ENCODE peak calls at places on chromosome X, in seven cellular contexts. One of them, this sample, is unnamed.

GRCh38 chrX:113522814-113523213 is 682.2 kb upstream of the AMOT start:
- DNase-seq in GM12878: peak; percentile 38
- DNase-seq in RWPE1: no peak
- DNase-seq in stomach: no peak
- DNase-seq in heart right ventricle: no peak
- DNase-seq in sigmoid colon: no peak
- DNase-seq in brain microvascular endothelial cell: no peak
- DNase-seq in this sample: no peak

GRCh38 chrX:10118530-10118929 is 38.2 kb upstream of the CLCN4 start:
- DNase-seq in GM12878: no peak
- DNase-seq in RWPE1: no peak
- DNase-seq in stomach: no peak
- DNase-seq in heart right ventricle: no peak
- DNase-seq in sigmoid colon: no peak
- DNase-seq in brain microvascular endothelial cell: no peak
- DNase-seq in this sample: no peak

GRCh38 chrX:84735025-84735424 is 232.8 kb upstream of the HDX start:
- DNase-seq in GM12878: no peak
- DNase-seq in RWPE1: no peak
- DNase-seq in stomach: no peak
- DNase-seq in heart right ventricle: no peak
- DNase-seq in sigmoid colon: no peak
- DNase-seq in brain microvascular endothelial cell: no peak
- DNase-seq in this sample: no peak

GRCh38 chrX:110258552-110258951 is 59.3 kb downstream of the AMMECR1 start:
- DNase-seq in GM12878: no peak
- DNase-seq in RWPE1: peak; percentile 11
- DNase-seq in stomach: no peak
- DNase-seq in heart right ventricle: no peak
- DNase-seq in sigmoid colon: no peak
- DNase-seq in brain microvascular endothelial cell: no peak
- DNase-seq in this sample: no peak

GRCh38 chrX:68249401-68249831 is 183.9 kb downstream of the OPHN1 start:
- DNase-seq in GM12878: no peak
- DNase-seq in RWPE1: no peak
- DNase-seq in stomach: no peak
- DNase-seq in heart right ventricle: peak; percentile 16
- DNase-seq in sigmoid colon: peak; percentile 73
- DNase-seq in brain microvascular endothelial cell: no peak
- DNase-seq in this sample: no peak

GRCh38 chrX:20743054-20743453 is 476.3 kb upstream of the RPS6KA3 start:
- DNase-seq in GM12878: no peak
- DNase-seq in RWPE1: no peak
- DNase-seq in stomach: no peak
- DNase-seq in heart right ventricle: no peak
- DNase-seq in sigmoid colon: no peak
- DNase-seq in brain microvascular endothelial cell: no peak
- DNase-seq in this sample: no peak

GRCh38 chrX:130091976-130092522 is 18.2 kb downstream of the ELF4 start:
- DNase-seq in GM12878: peak; percentile 81
- DNase-seq in RWPE1: no peak
- DNase-seq in stomach: peak; percentile 63
- DNase-seq in heart right ventricle: peak; percentile 33
- DNase-seq in sigmoid colon: no peak
- DNase-seq in brain microvascular endothelial cell: no peak
- DNase-seq in this sample: peak; percentile 83

GRCh38 chrX:133586443-133586842 is 171.2 kb upstream of the GPC4 start:
- DNase-seq in GM12878: no peak
- DNase-seq in RWPE1: no peak
- DNase-seq in stomach: no peak
- DNase-seq in heart right ventricle: no peak
- DNase-seq in sigmoid colon: no peak
- DNase-seq in brain microvascular endothelial cell: no peak
- DNase-seq in this sample: no peak

GRCh38 chrX:13283512-13283911 is 36.3 kb downstream of the ATXN3L start:
- DNase-seq in GM12878: no peak
- DNase-seq in RWPE1: no peak
- DNase-seq in stomach: no peak
- DNase-seq in heart right ventricle: no peak
- DNase-seq in sigmoid colon: no peak
- DNase-seq in brain microvascular endothelial cell: no peak
- DNase-seq in this sample: no peak

GRCh38 chrX:134626434-134626833 is 31.8 kb downstream of the PLAC1 start:
- DNase-seq in GM12878: no peak
- DNase-seq in RWPE1: no peak
- DNase-seq in stomach: no peak
- DNase-seq in heart right ventricle: peak; percentile 11
- DNase-seq in sigmoid colon: no peak
- DNase-seq in brain microvascular endothelial cell: no peak
- DNase-seq in this sample: no peak

GRCh38 chrX:25144043-25144940 is 128.5 kb upstream of the ARX start:
- DNase-seq in GM12878: no peak
- DNase-seq in RWPE1: peak; percentile 24
- DNase-seq in stomach: peak; percentile 63
- DNase-seq in heart right ventricle: peak; percentile 30
- DNase-seq in sigmoid colon: peak; percentile 72
- DNase-seq in brain microvascular endothelial cell: peak; percentile 49
- DNase-seq in this sample: peak; percentile 1

GRCh38 chrX:135697614-135698013 is 15.8 kb upstream of the CT45A1 start:
- DNase-seq in GM12878: no peak
- DNase-seq in RWPE1: no peak
- DNase-seq in stomach: no peak
- DNase-seq in heart right ventricle: no peak
- DNase-seq in sigmoid colon: no peak
- DNase-seq in brain microvascular endothelial cell: no peak
- DNase-seq in this sample: no peak

GRCh38 chrX:57930051-57930450 is 19.8 kb upstream of the ZXDA start:
- DNase-seq in GM12878: no peak
- DNase-seq in RWPE1: no peak
- DNase-seq in stomach: no peak
- DNase-seq in heart right ventricle: no peak
- DNase-seq in sigmoid colon: no peak
- DNase-seq in brain microvascular endothelial cell: no peak
- DNase-seq in this sample: no peak

GRCh38 chrX:69396916-69397315 is 107.2 kb upstream of the NALF2 start:
- DNase-seq in GM12878: no peak
- DNase-seq in RWPE1: no peak
- DNase-seq in stomach: no peak
- DNase-seq in heart right ventricle: no peak
- DNase-seq in sigmoid colon: no peak
- DNase-seq in brain microvascular endothelial cell: no peak
- DNase-seq in this sample: no peak

GRCh38 chrX:73401591-73402266 is 45.1 kb upstream of the CDX4 start:
- DNase-seq in GM12878: no peak
- DNase-seq in RWPE1: no peak
- DNase-seq in stomach: no peak
- DNase-seq in heart right ventricle: no peak
- DNase-seq in sigmoid colon: no peak
- DNase-seq in brain microvascular endothelial cell: no peak
- DNase-seq in this sample: no peak

GRCh38 chrX:48957477-48957826 is at the start of gene OTUD5:
- DNase-seq in GM12878: no peak
- DNase-seq in RWPE1: peak; percentile 34
- DNase-seq in stomach: no peak
- DNase-seq in heart right ventricle: peak; percentile 61
- DNase-seq in sigmoid colon: no peak
- DNase-seq in brain microvascular endothelial cell: no peak
- DNase-seq in this sample: peak; percentile 88

GRCh38 chrX:45379186-45379585 is 178.5 kb upstream of the DIPK2B start:
- DNase-seq in GM12878: no peak
- DNase-seq in RWPE1: no peak
- DNase-seq in stomach: no peak
- DNase-seq in heart right ventricle: no peak
- DNase-seq in sigmoid colon: no peak
- DNase-seq in brain microvascular endothelial cell: no peak
- DNase-seq in this sample: no peak

GRCh38 chrX:150482537-150483217 is 85.7 kb upstream of the MTM1 start:
- DNase-seq in GM12878: no peak
- DNase-seq in RWPE1: peak; percentile 63
- DNase-seq in stomach: no peak
- DNase-seq in heart right ventricle: no peak
- DNase-seq in sigmoid colon: no peak
- DNase-seq in brain microvascular endothelial cell: peak; percentile 70
- DNase-seq in this sample: no peak

GRCh38 chrX:43121637-43122036 is 343.7 kb upstream of the PPP1R2C start:
- DNase-seq in GM12878: no peak
- DNase-seq in RWPE1: no peak
- DNase-seq in stomach: no peak
- DNase-seq in heart right ventricle: no peak
- DNase-seq in sigmoid colon: no peak
- DNase-seq in brain microvascular endothelial cell: no peak
- DNase-seq in this sample: no peak

GRCh38 chrX:134431894-134432293 is 28.1 kb upstream of the HPRT1 start:
- DNase-seq in GM12878: no peak
- DNase-seq in RWPE1: peak; percentile 25
- DNase-seq in stomach: no peak
- DNase-seq in heart right ventricle: no peak
- DNase-seq in sigmoid colon: no peak
- DNase-seq in brain microvascular endothelial cell: peak; percentile 38
- DNase-seq in this sample: no peak

GRCh38 chrX:129718701-129719100 is 20.1 kb upstream of the XPNPEP2 start:
- DNase-seq in GM12878: no peak
- DNase-seq in RWPE1: no peak
- DNase-seq in stomach: no peak
- DNase-seq in heart right ventricle: no peak
- DNase-seq in sigmoid colon: no peak
- DNase-seq in brain microvascular endothelial cell: no peak
- DNase-seq in this sample: no peak

DNA sequence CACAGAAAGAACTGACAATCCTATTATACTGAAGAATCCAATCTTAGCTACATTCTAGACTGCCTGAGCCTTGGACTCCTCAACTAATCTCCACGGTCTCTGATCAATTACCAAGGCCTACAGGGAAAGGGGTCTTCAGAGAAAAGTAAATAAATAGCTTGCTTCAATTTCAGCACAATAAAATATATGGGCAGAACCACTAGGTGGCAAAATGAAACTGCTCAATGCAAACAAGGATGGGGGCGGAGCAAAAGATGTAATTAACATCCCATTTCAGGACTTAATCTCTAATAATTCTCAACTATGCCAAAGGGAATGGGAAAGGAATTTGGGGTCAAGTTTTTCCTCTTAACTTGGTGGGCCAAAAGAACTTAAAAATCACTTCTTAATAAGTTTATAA is 78.4 kb upstream of the MAP3K15 start:
- DNase-seq in GM12878: no peak
- DNase-seq in RWPE1: peak; percentile 24
- DNase-seq in stomach: no peak
- DNase-seq in heart right ventricle: no peak
- DNase-seq in sigmoid colon: no peak
- DNase-seq in brain microvascular endothelial cell: peak; percentile 16
- DNase-seq in this sample: no peak
- TF ChIP-seq CTCF in GM12878: peak; percentile 16
- TF ChIP-seq CTCF in RWPE1: peak; percentile 46
- TF ChIP-seq CTCF in stomach: peak; percentile 19
- TF ChIP-seq CTCF in heart right ventricle: peak; percentile 37
- TF ChIP-seq CTCF in sigmoid colon: peak; percentile 16
- TF ChIP-seq CTCF in brain microvascular endothelial cell: peak; percentile 51
- TF ChIP-seq CTCF in this sample: no peak

GRCh38 chrX:46912673-46913491 is 661 bp downstream of the JADE3 start:
- DNase-seq in GM12878: no peak
- DNase-seq in RWPE1: no peak
- DNase-seq in stomach: peak; percentile 45
- DNase-seq in heart right ventricle: peak; percentile 41
- DNase-seq in sigmoid colon: peak; percentile 67
- DNase-seq in brain microvascular endothelial cell: peak; percentile 24
- DNase-seq in this sample: peak; percentile 4
- H3K27ac ChIP-seq in GM12878: no peak overlapping the region
- H3K27ac ChIP-seq in RWPE1: peak overlapping the region; percentile 74
- H3K27ac ChIP-seq in stomach: peak overlapping the region; percentile 69
- H3K27ac ChIP-seq in heart right ventricle: peak overlapping the region; percentile 81
- H3K27ac ChIP-seq in sigmoid colon: peak overlapping the region; percentile 82
- H3K27ac ChIP-seq in brain microvascular endothelial cell: no peak overlapping the region
- H3K27ac ChIP-seq in this sample: no peak overlapping the region

DNA sequence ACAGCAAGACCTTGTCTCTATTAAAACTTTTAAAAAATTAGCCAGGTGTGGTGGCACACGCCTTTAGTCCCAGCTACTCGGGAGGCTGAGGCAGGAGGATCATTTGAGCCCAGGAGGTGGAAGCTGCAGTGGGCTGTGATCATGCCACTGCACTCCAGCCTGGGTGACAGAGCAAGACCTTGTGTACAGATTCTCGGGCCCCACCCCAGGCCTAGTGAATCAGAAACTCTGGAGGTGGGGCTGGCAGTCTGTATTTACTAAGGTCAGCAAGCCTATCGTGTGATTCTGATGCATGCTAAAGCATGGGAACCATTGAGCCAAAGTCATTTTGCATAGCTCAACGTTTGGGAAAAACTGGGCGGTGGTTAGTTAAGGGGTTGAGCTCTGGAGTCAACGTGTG is 3.5 kb downstream of the S100G start:
- DNase-seq in GM12878: no peak
- DNase-seq in RWPE1: no peak
- DNase-seq in stomach: peak; percentile 28
- DNase-seq in heart right ventricle: no peak
- DNase-seq in sigmoid colon: no peak
- DNase-seq in brain microvascular endothelial cell: no peak
- DNase-seq in this sample: no peak
- TF ChIP-seq CTCF in GM12878: no peak
- TF ChIP-seq CTCF in RWPE1: no peak
- TF ChIP-seq CTCF in stomach: no peak
- TF ChIP-seq CTCF in heart right ventricle: no peak
- TF ChIP-seq CTCF in sigmoid colon: no peak
- TF ChIP-seq CTCF in brain microvascular endothelial cell: no peak
- TF ChIP-seq CTCF in this sample: no peak

GRCh38 chrX:12113321-12113720 is 25.0 kb upstream of the FRMPD4 start:
- DNase-seq in GM12878: no peak
- DNase-seq in RWPE1: no peak
- DNase-seq in stomach: no peak
- DNase-seq in heart right ventricle: no peak
- DNase-seq in sigmoid colon: no peak
- DNase-seq in brain microvascular endothelial cell: no peak
- DNase-seq in this sample: no peak

GRCh38 chrX:12118134-12118533 is 20.1 kb upstream of the FRMPD4 start:
- DNase-seq in GM12878: no peak
- DNase-seq in RWPE1: no peak
- DNase-seq in stomach: no peak
- DNase-seq in heart right ventricle: no peak
- DNase-seq in sigmoid colon: no peak
- DNase-seq in brain microvascular endothelial cell: no peak
- DNase-seq in this sample: no peak

DNA sequence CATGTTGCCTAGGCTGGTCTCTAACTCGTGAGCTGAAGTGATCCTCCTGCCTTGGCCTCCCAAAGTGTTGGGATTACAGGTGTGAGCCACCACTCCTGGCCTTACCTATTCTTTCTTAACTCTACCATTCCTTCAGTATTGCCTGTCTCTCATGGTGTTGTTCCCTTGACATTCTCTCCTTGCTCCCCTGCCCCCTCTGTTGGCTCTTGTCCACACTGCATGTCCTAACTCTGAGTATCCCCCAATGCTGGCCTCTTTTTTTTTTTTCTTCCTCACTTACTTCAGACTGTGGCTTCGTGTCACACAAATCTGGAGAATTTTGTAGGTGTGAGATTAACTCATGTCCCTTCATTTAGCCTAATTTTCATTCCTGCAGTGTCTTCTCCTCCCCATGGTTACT is 22.9 kb upstream of the FRMPD4 start:
- DNase-seq in GM12878: no peak
- DNase-seq in RWPE1: no peak
- DNase-seq in stomach: no peak
- DNase-seq in heart right ventricle: no peak
- DNase-seq in sigmoid colon: no peak
- DNase-seq in brain microvascular endothelial cell: no peak
- DNase-seq in this sample: no peak
- H3K27ac ChIP-seq in GM12878: no peak overlapping the region
- H3K27ac ChIP-seq in RWPE1: no peak overlapping the region
- H3K27ac ChIP-seq in stomach: no peak overlapping the region
- H3K27ac ChIP-seq in heart right ventricle: no peak overlapping the region
- H3K27ac ChIP-seq in sigmoid colon: no peak overlapping the region
- H3K27ac ChIP-seq in brain microvascular endothelial cell: no peak overlapping the region
- H3K27ac ChIP-seq in this sample: no peak overlapping the region

GRCh38 chrX:920234-920799 is 289.7 kb downstream of the SHOX start:
- DNase-seq in GM12878: no peak
- DNase-seq in RWPE1: no peak
- DNase-seq in stomach: no peak
- DNase-seq in heart right ventricle: no peak
- DNase-seq in sigmoid colon: no peak
- DNase-seq in brain microvascular endothelial cell: peak; percentile 37
- DNase-seq in this sample: no peak
- TF ChIP-seq CTCF in GM12878: no peak
- TF ChIP-seq CTCF in RWPE1: no peak
- TF ChIP-seq CTCF in stomach: no peak
- TF ChIP-seq CTCF in heart right ventricle: no peak
- TF ChIP-seq CTCF in sigmoid colon: no peak
- TF ChIP-seq CTCF in brain microvascular endothelial cell: no peak
- TF ChIP-seq CTCF in this sample: no peak